ENCODE peak calls at places on chromosomes 13 and 19, in nine cellular contexts. A, X, K, Q, W, C, F, D and S are unnamed samples.

GRCh38 chr19:12965017-12965811 is 4.2 kb upstream of the DAND5 start:
- DNase-seq in A (peak; percentile 84), X (peak; percentile 83), K (peak; percentile 90), Q (peak; percentile 73), W (peak; percentile 82), C (peak; percentile 69), F (peak; percentile 89), D (no peak), S (peak; percentile 72)

GRCh38 chr13:33800646-33801186 is 17.2 kb upstream of the RFC3 start:
- DNase-seq in A (no peak), X (no peak), K (no peak), Q (no peak), W (no peak), C (no peak), F (no peak), D (no peak), S (no peak)

GRCh38 chr13:24076124-24076523 is 84.4 kb upstream of the SPATA13 start:
- DNase-seq in A (no peak), X (no peak), K (no peak), Q (no peak), W (no peak), C (no peak), F (peak; percentile 13), D (peak; percentile 90), S (no peak)

GRCh38 chr19:3073931-3074595 is 11.8 kb upstream of the TLE5 start:
- DNase-seq in A (no peak), X (no peak), K (no peak), Q (no peak), W (no peak), C (peak; percentile 63), F (no peak), D (peak; percentile 53), S (no peak)

GRCh38 chr13:43487459-43487858 is 299.3 kb downstream of the ENOX1 start:
- DNase-seq in A (no peak), X (no peak), K (no peak), Q (no peak), W (no peak), C (no peak), F (no peak), D (no peak), S (no peak)

GRCh38 chr19:37867831-37868230 is 38.6 kb downstream of the WDR87 start:
- DNase-seq in A (no peak), X (no peak), K (no peak), Q (no peak), W (no peak), C (peak; percentile 76), F (peak; percentile 44), D (no peak), S (no peak)

GRCh38 chr19:3821857-3822364 is 35.7 kb upstream of the MATK start:
- DNase-seq in A (peak; percentile 98), X (peak; percentile 61), K (no peak), Q (peak; percentile 40), W (peak; percentile 69), C (no peak), F (peak; percentile 29), D (no peak), S (peak; percentile 68)

GRCh38 chr19:39738809-39739208 is 980 bp upstream of the CLC start:
- DNase-seq in A (no peak), X (no peak), K (no peak), Q (no peak), W (no peak), C (no peak), F (no peak), D (no peak), S (no peak)

GRCh38 chr13:97015661-97016350 is 21.5 kb upstream of the OXGR1 start:
- DNase-seq in A (no peak), X (no peak), K (no peak), Q (no peak), W (no peak), C (no peak), F (no peak), D (no peak), S (no peak)

GRCh38 chr13:29532821-29533220 is 62.7 kb downstream of the SLC7A1 start:
- DNase-seq in A (no peak), X (no peak), K (no peak), Q (no peak), W (peak; percentile 70), C (no peak), F (no peak), D (no peak), S (no peak)